ENCODE peak calls at places on chromosomes 5 and 9, in ten cellular contexts. J is fibroblast of lung, B is esophagus squamous epithelium, C is body of pancreas, G is cardiac muscle cell, K is osteoblast, O is H9, Y is trophoblast cell, T is kidney, H is DND-41. U is an unnamed sample. For H3K4me1, the result is how much of the 10 kb centered on the place peaks cover.

GRCh38 chr9:107546859-107547258 is 57.3 kb upstream of the KLF4 start:
- DNase-seq in J (no peak), B (no peak), C (peak), G (no peak), K (no peak), O (no peak), Y (no peak), T (no peak), H (no peak), U (no peak)

GRCh38 chr9:136311433-136312375 is 7.8 kb upstream of the CCDC187 start:
- DNase-seq in J (no peak), B (no peak), C (no peak), G (no peak), K (no peak), O (no peak), Y (no peak), T (peak), H (peak), U (peak)

GRCh38 chr9:137156567-137157375 is 13.1 kb downstream of the LRRC26 start:
- DNase-seq in J (peak), B (no peak), C (no peak), G (peak), K (no peak), O (peak), Y (no peak), T (no peak), H (peak), U (no peak)

GRCh38 chr5:162768962-162769464 is 668.4 kb upstream of the CCNG1 start:
- DNase-seq in J (no peak), B (no peak), C (no peak), G (no peak), K (no peak), O (no peak), Y (no peak), T (no peak), H (peak), U (no peak)

GRCh38 chr5:159186319-159186718 is 23.0 kb downstream of the RNF145 start:
- DNase-seq in J (no peak), B (no peak), C (no peak), G (no peak), K (no peak), O (no peak), Y (peak), T (no peak), H (no peak), U (no peak)

GRCh38 chr5:113043491-113043931 is 66.9 kb downstream of the DCP2 start:
- DNase-seq in J (peak), B (no peak), C (peak), G (peak), K (peak), O (peak), Y (no peak), T (peak), H (no peak), U (peak)

GRCh38 chr9:21872696-21873095 is 70.3 kb downstream of the MTAP start:
- DNase-seq in J (no peak), B (no peak), C (no peak), G (no peak), K (no peak), O (no peak), Y (no peak), T (no peak), H (no peak), U (no peak)

GRCh38 chr9:25519286-25519685 is 159.0 kb downstream of the TUSC1 start:
- DNase-seq in J (no peak), B (no peak), C (no peak), G (no peak), K (no peak), O (no peak), Y (peak), T (no peak), H (no peak), U (no peak)

GRCh38 chr5:177606071-177607051 is 6.4 kb downstream of the B4GALT7 start:
- DNase-seq in J (no peak), B (no peak), C (no peak), G (no peak), K (peak), O (no peak), Y (no peak), T (no peak), H (no peak), U (no peak)

GRCh38 chr9:86503926-86504325 is 149.7 kb upstream of the TUT7 start:
- DNase-seq in J (no peak), B (no peak), C (no peak), G (no peak), K (no peak), O (no peak), Y (no peak), T (no peak), H (no peak), U (no peak)

DNA sequence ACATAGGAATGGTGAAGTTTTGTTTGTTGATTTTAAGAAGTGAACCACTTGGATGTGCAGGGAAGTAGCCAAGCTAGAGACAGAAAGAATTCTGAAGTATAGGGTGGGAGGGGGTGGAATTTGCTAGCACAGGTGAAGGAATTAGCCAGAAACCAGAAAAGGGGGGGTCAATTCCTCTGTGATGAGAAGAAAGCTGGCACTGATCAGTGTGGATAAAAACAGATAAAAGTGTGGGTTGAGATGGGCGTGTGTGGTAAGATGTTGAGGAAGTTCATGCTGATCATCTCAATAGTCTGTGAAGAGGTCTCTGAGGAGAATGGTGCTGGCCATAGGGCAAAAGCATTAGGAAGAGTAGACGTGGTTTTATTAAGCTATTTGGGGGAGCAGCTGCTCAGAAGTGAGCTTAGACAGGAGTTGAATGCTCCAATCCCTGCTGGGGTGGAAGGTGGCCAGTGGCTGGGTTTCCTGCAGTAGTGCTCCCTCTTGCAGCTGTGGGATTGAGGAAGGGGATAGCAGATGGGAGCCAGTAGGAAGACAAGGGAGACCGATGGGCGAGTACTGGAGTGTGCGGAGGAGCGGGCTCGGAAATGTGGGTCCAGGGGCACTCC is 88.7 kb upstream of the ELL2 start:
- DNase-seq in J (no peak), B (no peak), C (no peak), G (no peak), K (no peak), O (no peak), Y (no peak), T (no peak), H (no peak), U (peak)
- H3K27ac ChIP-seq in J (no peak), B (no peak), C (peak), G (no peak), K (peak), O (no peak), Y (no peak), T (no peak), H (peak), U (peak)

GRCh38 chr9:70120834-70121510 is 77.3 kb downstream of the MAMDC2 start:
- DNase-seq in J (peak), B (no peak), C (peak), G (peak), K (peak), O (no peak), Y (peak), T (no peak), H (no peak), U (peak)
- H3K4me1 ChIP-seq in J (under half), B (under half), C (under half), G (under half), K (under half), O (under half), Y (under half), T (under half), H (under half), U (under half)

GRCh38 chr5:76207122-76207521 is 123.9 kb downstream of the SV2C start:
- DNase-seq in J (no peak), B (no peak), C (no peak), G (no peak), K (no peak), O (no peak), Y (no peak), T (no peak), H (no peak), U (no peak)

GRCh38 chr5:76204713-76205112 is 121.5 kb downstream of the SV2C start:
- DNase-seq in J (no peak), B (no peak), C (peak), G (no peak), K (no peak), O (no peak), Y (peak), T (no peak), H (no peak), U (peak)

GRCh38 chr5:76202182-76202581 is 119.0 kb downstream of the SV2C start:
- DNase-seq in J (no peak), B (no peak), C (no peak), G (no peak), K (no peak), O (no peak), Y (no peak), T (no peak), H (no peak), U (no peak)

GRCh38 chr5:76199321-76200318 is 116.4 kb downstream of the SV2C start:
- DNase-seq in J (no peak), B (no peak), C (no peak), G (no peak), K (no peak), O (no peak), Y (no peak), T (no peak), H (no peak), U (no peak)

GRCh38 chr5:76204191-76204590 is 121.0 kb downstream of the SV2C start:
- DNase-seq in J (no peak), B (no peak), C (no peak), G (no peak), K (no peak), O (no peak), Y (no peak), T (no peak), H (no peak), U (no peak)
- H3K27ac ChIP-seq in J (no peak), B (peak), C (no peak), G (no peak), K (no peak), O (no peak), Y (no peak), T (no peak), H (no peak), U (no peak)

GRCh38 chr9:131394464-131395026 is 659 bp downstream of the PRRC2B start:
- DNase-seq in J (peak), B (no peak), C (peak), G (peak), K (peak), O (no peak), Y (no peak), T (peak), H (peak), U (peak)
- H3K4me1 ChIP-seq in J (under half), B (half or more), C (half or more), G (under half), K (under half), O (under half), Y (under half), T (under half), H (under half), U (half or more)

GRCh38 chr9:132672413-132672690 is 2.1 kb downstream of the GTF3C4 start:
- DNase-seq in J (no peak), B (no peak), C (no peak), G (no peak), K (no peak), O (no peak), Y (no peak), T (no peak), H (no peak), U (no peak)

GRCh38 chr9:132670816-132671371 is 630 bp downstream of the GTF3C4 start:
- DNase-seq in J (peak), B (no peak), C (peak), G (peak), K (peak), O (peak), Y (no peak), T (peak), H (peak), U (peak)

GRCh38 chr9:132673355-132673754 is 3.1 kb downstream of the GTF3C4 start:
- DNase-seq in J (peak), B (no peak), C (no peak), G (peak), K (peak), O (peak), Y (peak), T (no peak), H (peak), U (no peak)

GRCh38 chr9:132670359-132670815 is at the start of gene GTF3C4:
- DNase-seq in J (peak), B (peak), C (peak), G (peak), K (peak), O (no peak), Y (peak), T (peak), H (peak), U (peak)

GRCh38 chr9:132671620-132672412 is 1.6 kb downstream of the GTF3C4 start:
- DNase-seq in J (peak), B (no peak), C (no peak), G (no peak), K (no peak), O (no peak), Y (no peak), T (no peak), H (no peak), U (no peak)
- H3K27ac ChIP-seq in J (no peak), B (peak), C (no peak), G (no peak), K (peak), O (no peak), Y (no peak), T (no peak), H (no peak), U (no peak)

GRCh38 chr5:132479073-132479811 is 11.3 kb downstream of the IRF1 start:
- DNase-seq in J (no peak), B (no peak), C (no peak), G (no peak), K (no peak), O (no peak), Y (peak), T (peak), H (no peak), U (no peak)

GRCh38 chr5:132475939-132476852 is 14.4 kb downstream of the IRF1 start:
- DNase-seq in J (no peak), B (no peak), C (no peak), G (no peak), K (peak), O (no peak), Y (peak), T (peak), H (no peak), U (no peak)

GRCh38 chr5:132476853-132477729 is 13.5 kb downstream of the IRF1 start:
- DNase-seq in J (no peak), B (no peak), C (no peak), G (no peak), K (peak), O (no peak), Y (peak), T (peak), H (no peak), U (no peak)

GRCh38 chr5:132478498-132478855 is 12.1 kb downstream of the IRF1 start:
- DNase-seq in J (no peak), B (no peak), C (no peak), G (no peak), K (peak), O (no peak), Y (peak), T (peak), H (no peak), U (no peak)

DNA sequence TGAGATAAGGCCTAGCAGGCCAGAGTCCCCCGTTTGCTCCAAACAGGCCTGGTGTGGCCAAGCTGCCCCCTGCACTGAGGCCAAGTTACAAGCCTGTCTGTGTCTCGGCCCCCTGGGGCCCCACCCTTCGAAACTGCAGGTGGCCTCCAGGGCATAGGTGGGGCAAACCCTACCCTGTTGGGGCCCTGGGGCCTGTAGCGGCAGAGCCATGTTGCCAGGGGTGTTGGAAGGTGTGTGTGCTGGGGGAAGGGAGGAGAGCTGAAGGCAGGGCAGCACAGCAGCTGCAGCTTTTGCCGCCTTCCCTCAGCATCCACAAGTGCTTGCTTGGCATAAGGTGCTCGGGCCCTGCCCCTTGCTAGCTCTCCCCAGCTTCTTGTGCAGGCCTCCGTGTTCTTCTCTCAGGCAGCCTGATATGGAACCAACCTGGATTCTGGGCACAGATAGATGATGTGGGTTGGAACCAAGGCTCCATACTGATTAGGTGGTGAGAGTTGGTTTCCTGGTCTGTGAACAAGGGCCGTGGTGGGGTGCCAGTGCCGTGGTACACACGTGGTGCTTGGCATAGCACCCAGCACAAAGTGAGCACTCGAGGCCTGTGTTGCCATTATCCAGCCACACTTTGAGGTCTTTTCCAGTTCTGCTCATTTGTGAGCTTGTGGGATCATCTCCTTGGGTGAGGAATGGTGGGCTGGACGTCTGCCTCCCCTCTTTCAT is 12.6 kb downstream of the IRF1 start:
- DNase-seq in J (no peak), B (no peak), C (no peak), G (no peak), K (no peak), O (no peak), Y (peak), T (peak), H (peak), U (no peak)
- H3K4me1 ChIP-seq in J (under half), B (half or more), C (under half), G (under half), K (under half), O (under half), Y (under half), T (under half), H (under half), U (under half)

GRCh38 chr9:134376386-134377142 is 50.3 kb downstream of the RXRA start:
- DNase-seq in J (no peak), B (no peak), C (peak), G (no peak), K (no peak), O (no peak), Y (no peak), T (no peak), H (no peak), U (peak)
- H3K27ac ChIP-seq in J (no peak), B (peak), C (peak), G (no peak), K (no peak), O (no peak), Y (no peak), T (peak), H (no peak), U (peak)

DNA sequence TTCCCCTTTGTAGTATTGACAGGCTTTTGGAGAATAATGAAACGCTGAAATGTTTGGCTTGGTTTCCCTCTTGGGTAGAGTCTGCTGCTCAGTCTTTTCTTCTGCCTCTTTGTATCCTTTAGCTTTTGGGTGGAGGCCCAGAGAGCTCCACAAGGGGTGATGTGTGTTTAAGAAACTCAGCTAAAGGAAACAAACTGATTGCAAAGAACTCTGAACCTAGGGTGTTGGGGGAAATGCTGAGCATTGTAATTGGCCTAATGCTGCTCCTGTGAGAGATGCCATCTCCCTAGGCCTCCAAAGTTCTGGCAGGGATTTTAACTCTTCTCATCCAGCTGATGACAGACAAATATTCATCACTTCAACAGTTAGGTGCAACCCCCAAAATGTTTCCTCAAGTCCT is 30.7 kb upstream of the ZSWIM6 start:
- DNase-seq in J (peak), B (no peak), C (no peak), G (peak), K (no peak), O (no peak), Y (no peak), T (no peak), H (no peak), U (peak)
- H3K4me1 ChIP-seq in J (under half), B (half or more), C (half or more), G (under half), K (half or more), O (under half), Y (under half), T (under half), H (under half), U (under half)

GRCh38 chr5:10566556-10567068 is 2.7 kb downstream of the ANKRD33B start:
- DNase-seq in J (no peak), B (no peak), C (no peak), G (no peak), K (peak), O (no peak), Y (no peak), T (no peak), H (no peak), U (no peak)
- H3K27ac ChIP-seq in J (no peak), B (peak), C (no peak), G (peak), K (no peak), O (no peak), Y (no peak), T (peak), H (peak), U (no peak)

DNA sequence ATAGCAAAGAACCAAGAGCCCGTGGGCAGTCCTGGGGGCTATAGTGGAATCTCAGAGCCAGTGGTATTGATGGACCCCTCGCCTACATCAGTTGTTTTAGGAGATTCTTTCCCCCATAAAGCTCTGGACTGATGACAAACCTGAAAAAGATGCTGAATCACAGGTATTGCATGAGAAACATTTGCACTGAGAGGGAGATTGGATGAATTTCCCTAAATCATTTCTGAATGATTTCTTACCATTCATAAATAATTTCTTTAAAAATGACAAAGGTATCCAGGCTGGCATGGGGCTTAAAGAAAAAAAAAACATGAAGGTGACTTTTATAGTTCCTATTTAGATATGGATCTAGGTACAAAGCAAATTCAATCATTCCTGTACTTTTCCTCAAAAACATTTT is 54.0 kb upstream of the SLIT3 start:
- DNase-seq in J (no peak), B (no peak), C (no peak), G (no peak), K (no peak), O (no peak), Y (no peak), T (no peak), H (no peak), U (no peak)
- H3K4me1 ChIP-seq in J (under half), B (under half), C (under half), G (under half), K (under half), O (under half), Y (under half), T (under half), H (under half), U (under half)

U was measured in thyroid gland.